ENCODE peak calls at places on chromosomes 5 and 9, in eight cellular contexts. V is tibial artery; N is left ventricle myocardium superior; H is T1000; U is caudate nucleus; P is stimulated activated CD4-positive, alpha-beta T cell treated with anti-CD3 and anti-CD28 coated beads, Interleukin-15, amount 100 ng/mL, for 1 hour; Z is renal cortical epithelial cell; B is EH. S is an unnamed sample.
A peak's percentile ranks its signal among the peaks of the same experiment; 100 is the strongest.

GRCh38 chr5:157451806-157452205 is 8.2 kb upstream of the NIPAL4 start:
- DNase-seq in V (no peak), N (no peak), H (no peak), U (no peak), P (no peak), Z (peak; percentile 19), B (peak; percentile 9), S (no peak)

GRCh38 chr9:90830977-90831376 is 29.4 kb downstream of the SYK start:
- DNase-seq in V (no peak), N (no peak), H (no peak), U (no peak), P (no peak), Z (no peak), B (no peak), S (no peak)

GRCh38 chr9:135971892-135972291 is 10.7 kb upstream of the UBAC1 start:
- DNase-seq in V (no peak), N (no peak), H (no peak), U (no peak), P (no peak), Z (peak; percentile 35), B (no peak), S (no peak)

GRCh38 chr5:95958308-95959014 is 3.2 kb downstream of the ELL2 start:
- DNase-seq in V (peak; percentile 34), N (peak; percentile 27), H (no peak), U (no peak), P (no peak), Z (peak; percentile 43), B (peak; percentile 71), S (no peak)

GRCh38 chr9:6703898-6704639 is 53.7 kb upstream of the KDM4C start:
- DNase-seq in V (peak; percentile 48), N (peak; percentile 94), H (no peak), U (peak; percentile 79), P (peak; percentile 66), Z (no peak), B (peak; percentile 79), S (peak; percentile 73)

GRCh38 chr5:142810891-142811290 is 40.7 kb downstream of the ARHGAP26 start:
- DNase-seq in V (no peak), N (no peak), H (no peak), U (no peak), P (no peak), Z (no peak), B (no peak), S (no peak)

GRCh38 chr5:9681706-9682105 is 51.6 kb upstream of the TAS2R1 start:
- DNase-seq in V (no peak), N (no peak), H (no peak), U (no peak), P (no peak), Z (no peak), B (no peak), S (no peak)

GRCh38 chr5:172175263-172175719 is 12.7 kb downstream of the STK10 start:
- DNase-seq in V (peak; percentile 61), N (peak; percentile 73), H (no peak), U (no peak), P (peak; percentile 81), Z (no peak), B (peak; percentile 15), S (peak; percentile 87)

S was measured in activated CD4-positive, alpha-beta T cell treated with anti-CD3 and anti-CD28 coated beads, Interleukin-2, amount 50 U/mL, for 24 hours.